ENCODE peak calls at places on chromosome X, in five cellular contexts. One of them, this sample, is unnamed.

GRCh38 chrX:130694983-130695382 is 208.0 kb downstream of the ENOX2 start:
- DNase-seq in pancreas: no peak
- DNase-seq in AG10803: no peak
- DNase-seq in hippocampal formation: no peak
- DNase-seq in activated T-cell treated with anti-CD3 and anti-CD28 coated beads for 24 hours: no peak
- DNase-seq in this sample: no peak

GRCh38 chrX:27995611-27996010 is 14.4 kb upstream of the DCAF8L1 start:
- DNase-seq in AG10803: no peak
- DNase-seq in activated T-cell treated with anti-CD3 and anti-CD28 coated beads for 24 hours: no peak
- DNase-seq in hippocampal formation: no peak
- DNase-seq in pancreas: no peak
- DNase-seq in this sample: no peak

GRCh38 chrX:40310016-40310415 is 212.3 kb upstream of the BCOR start:
- DNase-seq in activated T-cell treated with anti-CD3 and anti-CD28 coated beads for 24 hours: no peak
- DNase-seq in AG10803: no peak
- DNase-seq in pancreas: no peak
- DNase-seq in hippocampal formation: no peak
- DNase-seq in this sample: no peak

GRCh38 chrX:47633671-47634590 is 4.2 kb upstream of the CFP start:
- DNase-seq in pancreas: no peak
- DNase-seq in activated T-cell treated with anti-CD3 and anti-CD28 coated beads for 24 hours: no peak
- DNase-seq in AG10803: no peak
- DNase-seq in hippocampal formation: no peak
- DNase-seq in this sample: no peak

GRCh38 chrX:151825927-151826471 is 86.7 kb upstream of the MAGEA4 start:
- DNase-seq in activated T-cell treated with anti-CD3 and anti-CD28 coated beads for 24 hours: no peak
- DNase-seq in AG10803: peak; percentile 96
- DNase-seq in hippocampal formation: no peak
- DNase-seq in pancreas: no peak
- DNase-seq in this sample: peak; percentile 87

GRCh38 chrX:106249706-106250379 is 81.7 kb downstream of the PWWP3B start:
- DNase-seq in activated T-cell treated with anti-CD3 and anti-CD28 coated beads for 24 hours: no peak
- DNase-seq in AG10803: no peak
- DNase-seq in pancreas: no peak
- DNase-seq in hippocampal formation: no peak
- DNase-seq in this sample: peak; percentile 60

GRCh38 chrX:2761246-2761645 is 9.4 kb downstream of the XG start:
- DNase-seq in hippocampal formation: no peak
- DNase-seq in pancreas: no peak
- DNase-seq in activated T-cell treated with anti-CD3 and anti-CD28 coated beads for 24 hours: no peak
- DNase-seq in AG10803: no peak
- DNase-seq in this sample: no peak

GRCh38 chrX:28997716-28998115 is 410.5 kb downstream of the IL1RAPL1 start:
- DNase-seq in AG10803: no peak
- DNase-seq in activated T-cell treated with anti-CD3 and anti-CD28 coated beads for 24 hours: no peak
- DNase-seq in pancreas: no peak
- DNase-seq in hippocampal formation: no peak
- DNase-seq in this sample: peak; percentile 57

GRCh38 chrX:63754141-63754859 is 30.7 kb downstream of the ARHGEF9 start:
- DNase-seq in AG10803: peak; percentile 12
- DNase-seq in activated T-cell treated with anti-CD3 and anti-CD28 coated beads for 24 hours: no peak
- DNase-seq in pancreas: no peak
- DNase-seq in hippocampal formation: no peak
- DNase-seq in this sample: peak; percentile 29

This sample was measured in fibroblast of pulmonary artery.